ENCODE peak calls at places on chromosome 13, in seven cellular contexts. One of them, this sample, is unnamed.

GRCh38 chr13:50149143-50149703 is 134.0 kb downstream of the KCNRG start:
- DNase-seq in fibroblast of mammary gland: no peak
- DNase-seq in SK-N-SH: no peak
- DNase-seq in AG09309: no peak
- DNase-seq in Calu3: no peak
- DNase-seq in CD8-positive, alpha-beta T cell: no peak
- DNase-seq in GM12865: no peak
- DNase-seq in this sample: no peak

GRCh38 chr13:29522044-29522685 is 73.3 kb downstream of the SLC7A1 start:
- DNase-seq in AG09309: peak; percentile 98
- DNase-seq in Calu3: no peak
- DNase-seq in GM12865: no peak
- DNase-seq in SK-N-SH: no peak
- DNase-seq in CD8-positive, alpha-beta T cell: no peak
- DNase-seq in fibroblast of mammary gland: peak; percentile 99
- DNase-seq in this sample: no peak

GRCh38 chr13:69769637-69770036 is 338.0 kb upstream of the ATXN8OS start:
- DNase-seq in fibroblast of mammary gland: no peak
- DNase-seq in Calu3: no peak
- DNase-seq in CD8-positive, alpha-beta T cell: no peak
- DNase-seq in SK-N-SH: no peak
- DNase-seq in AG09309: no peak
- DNase-seq in GM12865: no peak
- DNase-seq in this sample: no peak

GRCh38 chr13:32669030-32669646 is 82.9 kb downstream of the PDS5B start:
- DNase-seq in SK-N-SH: peak; percentile 36
- DNase-seq in GM12865: peak; percentile 70
- DNase-seq in CD8-positive, alpha-beta T cell: no peak
- DNase-seq in Calu3: no peak
- DNase-seq in AG09309: peak; percentile 10
- DNase-seq in fibroblast of mammary gland: peak; percentile 68
- DNase-seq in this sample: peak; percentile 30

GRCh38 chr13:44854264-44855060 is 134.8 kb downstream of the NUFIP1 start:
- DNase-seq in AG09309: no peak
- DNase-seq in SK-N-SH: no peak
- DNase-seq in GM12865: no peak
- DNase-seq in fibroblast of mammary gland: no peak
- DNase-seq in CD8-positive, alpha-beta T cell: no peak
- DNase-seq in Calu3: no peak
- DNase-seq in this sample: no peak

GRCh38 chr13:87884874-87885273 is 213.7 kb downstream of the SLITRK5 start:
- DNase-seq in CD8-positive, alpha-beta T cell: no peak
- DNase-seq in AG09309: no peak
- DNase-seq in SK-N-SH: peak; percentile 1
- DNase-seq in Calu3: no peak
- DNase-seq in GM12865: no peak
- DNase-seq in fibroblast of mammary gland: peak; percentile 20
- DNase-seq in this sample: no peak

GRCh38 chr13:28479005-28479404 is 15.9 kb downstream of the FLT1 start:
- DNase-seq in GM12865: no peak
- DNase-seq in SK-N-SH: no peak
- DNase-seq in AG09309: no peak
- DNase-seq in fibroblast of mammary gland: no peak
- DNase-seq in CD8-positive, alpha-beta T cell: no peak
- DNase-seq in Calu3: no peak
- DNase-seq in this sample: no peak

GRCh38 chr13:92661406-92661805 is 565.2 kb upstream of the GPC6 start:
- DNase-seq in Calu3: no peak
- DNase-seq in fibroblast of mammary gland: no peak
- DNase-seq in SK-N-SH: no peak
- DNase-seq in AG09309: no peak
- DNase-seq in GM12865: no peak
- DNase-seq in CD8-positive, alpha-beta T cell: no peak
- DNase-seq in this sample: no peak

GRCh38 chr13:94917814-94918213 is 205.5 kb upstream of the SOX21 start:
- DNase-seq in GM12865: no peak
- DNase-seq in Calu3: no peak
- DNase-seq in CD8-positive, alpha-beta T cell: no peak
- DNase-seq in SK-N-SH: no peak
- DNase-seq in fibroblast of mammary gland: no peak
- DNase-seq in AG09309: no peak
- DNase-seq in this sample: no peak

GRCh38 chr13:95494082-95494681 is 58.3 kb upstream of the CLDN10 start:
- DNase-seq in AG09309: peak; percentile 28
- DNase-seq in CD8-positive, alpha-beta T cell: no peak
- DNase-seq in SK-N-SH: peak; percentile 62
- DNase-seq in fibroblast of mammary gland: peak; percentile 72
- DNase-seq in Calu3: peak; percentile 16
- DNase-seq in GM12865: peak; percentile 76
- DNase-seq in this sample: no peak

GRCh38 chr13:76481738-76482137 is 404.5 kb downstream of the KCTD12 start:
- DNase-seq in AG09309: no peak
- DNase-seq in Calu3: no peak
- DNase-seq in GM12865: no peak
- DNase-seq in CD8-positive, alpha-beta T cell: no peak
- DNase-seq in fibroblast of mammary gland: no peak
- DNase-seq in SK-N-SH: no peak
- DNase-seq in this sample: no peak

GRCh38 chr13:111920932-111921705 is 145.8 kb upstream of the SOX1 start:
- DNase-seq in CD8-positive, alpha-beta T cell: no peak
- DNase-seq in AG09309: no peak
- DNase-seq in GM12865: no peak
- DNase-seq in SK-N-SH: no peak
- DNase-seq in fibroblast of mammary gland: no peak
- DNase-seq in Calu3: no peak
- DNase-seq in this sample: no peak

GRCh38 chr13:46332772-46333171 is 54.3 kb downstream of the RUBCNL start:
- DNase-seq in CD8-positive, alpha-beta T cell: no peak
- DNase-seq in SK-N-SH: no peak
- DNase-seq in AG09309: no peak
- DNase-seq in fibroblast of mammary gland: no peak
- DNase-seq in GM12865: no peak
- DNase-seq in Calu3: no peak
- DNase-seq in this sample: no peak

GRCh38 chr13:95298971-95299627 is 2.2 kb downstream of the ABCC4 start:
- DNase-seq in AG09309: no peak
- DNase-seq in fibroblast of mammary gland: peak; percentile 90
- DNase-seq in GM12865: peak; percentile 52
- DNase-seq in Calu3: no peak
- DNase-seq in CD8-positive, alpha-beta T cell: no peak
- DNase-seq in SK-N-SH: no peak
- DNase-seq in this sample: no peak

GRCh38 chr13:59721889-59722579 is 441.7 kb downstream of the DIAPH3 start:
- DNase-seq in AG09309: no peak
- DNase-seq in fibroblast of mammary gland: no peak
- DNase-seq in GM12865: no peak
- DNase-seq in CD8-positive, alpha-beta T cell: no peak
- DNase-seq in Calu3: no peak
- DNase-seq in SK-N-SH: no peak
- DNase-seq in this sample: no peak

DNA sequence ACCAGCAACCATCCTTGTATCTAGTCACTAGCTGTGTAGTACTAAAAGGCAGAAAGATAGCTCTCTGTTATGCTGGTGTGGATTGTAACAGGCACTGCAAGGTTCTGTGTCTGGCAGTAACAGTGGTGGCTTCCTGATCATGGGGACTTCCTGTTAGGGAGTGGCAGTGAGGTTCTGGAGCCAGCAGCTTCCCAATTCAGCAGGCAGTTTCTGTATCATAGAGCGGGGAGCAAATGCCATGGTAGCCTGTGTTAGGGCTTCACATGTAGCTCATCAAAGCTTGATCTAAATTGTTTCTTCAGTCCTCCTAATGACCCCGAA is 441.2 kb downstream of the DIAPH3 start:
- DNase-seq in AG09309: no peak
- DNase-seq in fibroblast of mammary gland: no peak
- DNase-seq in GM12865: no peak
- DNase-seq in Calu3: no peak
- DNase-seq in SK-N-SH: no peak
- DNase-seq in CD8-positive, alpha-beta T cell: no peak
- DNase-seq in this sample: no peak
- TF ChIP-seq CTCF in AG09309: no peak
- TF ChIP-seq CTCF in fibroblast of mammary gland: no peak
- TF ChIP-seq CTCF in GM12865: no peak
- TF ChIP-seq CTCF in Calu3: no peak
- TF ChIP-seq CTCF in SK-N-SH: no peak
- TF ChIP-seq CTCF in CD8-positive, alpha-beta T cell: no peak
- TF ChIP-seq CTCF in this sample: no peak

GRCh38 chr13:71015021-71015420 is 852.0 kb downstream of the DACH1 start:
- DNase-seq in AG09309: no peak
- DNase-seq in SK-N-SH: no peak
- DNase-seq in CD8-positive, alpha-beta T cell: no peak
- DNase-seq in GM12865: no peak
- DNase-seq in Calu3: no peak
- DNase-seq in fibroblast of mammary gland: no peak
- DNase-seq in this sample: no peak
- TF ChIP-seq CTCF in AG09309: no peak
- TF ChIP-seq CTCF in SK-N-SH: no peak
- TF ChIP-seq CTCF in CD8-positive, alpha-beta T cell: no peak
- TF ChIP-seq CTCF in GM12865: no peak
- TF ChIP-seq CTCF in Calu3: no peak
- TF ChIP-seq CTCF in fibroblast of mammary gland: no peak
- TF ChIP-seq CTCF in this sample: no peak

GRCh38 chr13:113758651-113759524 is at the start of gene TMEM255B:
- DNase-seq in CD8-positive, alpha-beta T cell: peak; percentile 64
- DNase-seq in GM12865: peak; percentile 48
- DNase-seq in fibroblast of mammary gland: peak; percentile 49
- DNase-seq in Calu3: peak; percentile 39
- DNase-seq in AG09309: no peak
- DNase-seq in SK-N-SH: peak; percentile 98
- DNase-seq in this sample: no peak
- TF ChIP-seq CTCF in CD8-positive, alpha-beta T cell: peak; percentile 50
- TF ChIP-seq CTCF in GM12865: no peak
- TF ChIP-seq CTCF in fibroblast of mammary gland: no peak
- TF ChIP-seq CTCF in Calu3: peak; percentile 22
- TF ChIP-seq CTCF in AG09309: no peak
- TF ChIP-seq CTCF in SK-N-SH: peak; percentile 39
- TF ChIP-seq CTCF in this sample: peak; percentile 14

GRCh38 chr13:97749174-97749573 is 204.3 kb upstream of the IPO5 start:
- DNase-seq in SK-N-SH: no peak
- DNase-seq in CD8-positive, alpha-beta T cell: no peak
- DNase-seq in fibroblast of mammary gland: peak; percentile 54
- DNase-seq in GM12865: peak; percentile 19
- DNase-seq in AG09309: no peak
- DNase-seq in Calu3: peak; percentile 1
- DNase-seq in this sample: no peak
- TF ChIP-seq CTCF in SK-N-SH: peak; percentile 28
- TF ChIP-seq CTCF in CD8-positive, alpha-beta T cell: no peak
- TF ChIP-seq CTCF in fibroblast of mammary gland: peak; percentile 34
- TF ChIP-seq CTCF in GM12865: peak; percentile 3
- TF ChIP-seq CTCF in AG09309: no peak
- TF ChIP-seq CTCF in Calu3: no peak
- TF ChIP-seq CTCF in this sample: no peak

DNA sequence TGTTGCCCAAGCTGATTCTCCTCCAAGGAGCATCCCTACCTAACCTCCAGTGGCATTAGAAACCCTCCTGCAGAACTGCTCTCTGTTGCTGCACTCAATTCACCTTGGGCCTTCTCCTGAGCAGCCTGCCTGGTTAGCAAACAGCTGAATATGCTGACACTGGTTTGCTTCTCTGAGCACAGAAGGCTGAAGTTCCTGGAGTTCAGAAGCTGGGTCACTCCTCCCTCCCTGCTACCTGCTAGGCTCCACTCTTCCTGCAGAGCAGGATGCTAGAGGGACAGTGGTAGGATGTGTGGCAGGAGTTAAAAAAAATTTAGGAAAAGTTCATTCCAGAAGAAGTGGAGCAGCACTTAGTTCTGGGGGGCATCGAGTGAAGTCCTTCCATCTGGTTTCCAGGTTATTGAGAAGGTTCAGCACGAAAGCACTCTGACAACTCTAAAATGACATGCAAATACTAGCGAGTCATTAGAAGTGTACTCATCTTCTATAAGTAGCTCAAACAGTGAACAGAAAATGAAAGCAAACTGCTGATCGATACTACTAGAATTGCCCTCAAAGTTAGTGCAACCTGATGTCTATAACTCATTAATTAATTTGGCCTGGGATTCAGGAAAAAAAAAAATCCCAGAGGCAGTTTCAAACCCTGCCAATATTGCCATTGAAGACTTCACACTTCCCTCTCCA is 293.7 kb downstream of the POU4F1 start:
- DNase-seq in CD8-positive, alpha-beta T cell: no peak
- DNase-seq in Calu3: no peak
- DNase-seq in AG09309: no peak
- DNase-seq in SK-N-SH: no peak
- DNase-seq in GM12865: peak; percentile 39
- DNase-seq in fibroblast of mammary gland: no peak
- DNase-seq in this sample: no peak
- TF ChIP-seq CTCF in CD8-positive, alpha-beta T cell: no peak
- TF ChIP-seq CTCF in Calu3: no peak
- TF ChIP-seq CTCF in AG09309: no peak
- TF ChIP-seq CTCF in SK-N-SH: no peak
- TF ChIP-seq CTCF in GM12865: no peak
- TF ChIP-seq CTCF in fibroblast of mammary gland: no peak
- TF ChIP-seq CTCF in this sample: no peak

GRCh38 chr13:99604636-99605035 is 103.4 kb downstream of the TM9SF2 start:
- DNase-seq in Calu3: no peak
- DNase-seq in CD8-positive, alpha-beta T cell: no peak
- DNase-seq in GM12865: no peak
- DNase-seq in SK-N-SH: no peak
- DNase-seq in AG09309: no peak
- DNase-seq in fibroblast of mammary gland: no peak
- DNase-seq in this sample: no peak

GRCh38 chr13:99610702-99611289 is 109.5 kb downstream of the TM9SF2 start:
- DNase-seq in SK-N-SH: no peak
- DNase-seq in fibroblast of mammary gland: no peak
- DNase-seq in GM12865: no peak
- DNase-seq in CD8-positive, alpha-beta T cell: no peak
- DNase-seq in Calu3: no peak
- DNase-seq in AG09309: no peak
- DNase-seq in this sample: no peak

GRCh38 chr13:99608345-99608744 is 107.1 kb downstream of the TM9SF2 start:
- DNase-seq in CD8-positive, alpha-beta T cell: no peak
- DNase-seq in AG09309: no peak
- DNase-seq in GM12865: no peak
- DNase-seq in fibroblast of mammary gland: no peak
- DNase-seq in SK-N-SH: no peak
- DNase-seq in Calu3: no peak
- DNase-seq in this sample: no peak

GRCh38 chr13:99605417-99606321 is 104.4 kb downstream of the TM9SF2 start:
- DNase-seq in fibroblast of mammary gland: peak; percentile 14
- DNase-seq in CD8-positive, alpha-beta T cell: peak; percentile 33
- DNase-seq in AG09309: no peak
- DNase-seq in GM12865: peak; percentile 64
- DNase-seq in SK-N-SH: peak; percentile 64
- DNase-seq in Calu3: peak; percentile 28
- DNase-seq in this sample: peak; percentile 29

GRCh38 chr13:99606322-99607089 is 105.2 kb downstream of the TM9SF2 start:
- DNase-seq in CD8-positive, alpha-beta T cell: peak; percentile 91
- DNase-seq in GM12865: peak; percentile 95
- DNase-seq in fibroblast of mammary gland: peak; percentile 71
- DNase-seq in SK-N-SH: peak; percentile 97
- DNase-seq in AG09309: no peak
- DNase-seq in Calu3: peak; percentile 71
- DNase-seq in this sample: peak; percentile 42
- TF ChIP-seq CTCF in CD8-positive, alpha-beta T cell: no peak
- TF ChIP-seq CTCF in GM12865: no peak
- TF ChIP-seq CTCF in fibroblast of mammary gland: no peak
- TF ChIP-seq CTCF in SK-N-SH: no peak
- TF ChIP-seq CTCF in AG09309: no peak
- TF ChIP-seq CTCF in Calu3: no peak
- TF ChIP-seq CTCF in this sample: no peak